ENCODE peak calls at places on chromosomes 1 and 21, in five cellular contexts. P is effector CD4-positive, alpha-beta T cell; Y is NCI-H1048; G is naive thymus-derived CD8-positive, alpha-beta T cell; X is SW 1271. R is an unnamed sample.

GRCh38 chr1:210231846-210232523 is 611 bp upstream of the SERTAD4 start:
- DNase-seq in Y (no peak), G (no peak), X (no peak), P (no peak), R (no peak)

GRCh38 chr1:198364471-198364870 is 176.0 kb downstream of the ATP6V1G3 start:
- DNase-seq in X (no peak), P (no peak), Y (no peak), G (no peak), R (no peak)

GRCh38 chr1:201149400-201149799 is 4.9 kb downstream of the TMEM9 start:
- DNase-seq in G (no peak), P (no peak), X (no peak), Y (peak; percentile 50), R (no peak)

GRCh38 chr21:45087022-45087823 is 12.8 kb downstream of the ADARB1 start:
- DNase-seq in G (no peak), P (no peak), X (no peak), Y (no peak), R (no peak)

GRCh38 chr1:21859669-21860179 is 47.7 kb downstream of the LDLRAD2 start:
- DNase-seq in X (no peak), P (no peak), Y (no peak), G (no peak), R (no peak)

GRCh38 chr21:42617476-42617875 is 35.9 kb upstream of the PDE9A start:
- DNase-seq in X (no peak), P (no peak), G (no peak), Y (no peak), R (no peak)

GRCh38 chr1:30572192-30572591 is 151.2 kb downstream of the MATN1 start:
- DNase-seq in Y (no peak), G (no peak), P (no peak), X (peak; percentile 1), R (no peak)

GRCh38 chr1:45569962-45570581 is 13.8 kb upstream of the NASP start:
- DNase-seq in Y (no peak), G (peak; percentile 81), P (peak; percentile 62), X (no peak), R (peak; percentile 49)

GRCh38 chr1:15406911-15407559 is 2.7 kb upstream of the EFHD2 start:
- DNase-seq in G (no peak), Y (no peak), X (no peak), P (no peak), R (no peak)

GRCh38 chr1:21818661-21819060 is 6.6 kb downstream of the LDLRAD2 start:
- DNase-seq in X (no peak), G (peak; percentile 6), P (no peak), Y (no peak), R (no peak)

GRCh38 chr1:13708380-13709010 is 8.5 kb downstream of the PRDM2 start:
- DNase-seq in P (no peak), X (no peak), Y (no peak), G (no peak), R (no peak)

GRCh38 chr1:56803561-56804156 is 15.5 kb downstream of the FYB2 start:
- DNase-seq in Y (no peak), P (no peak), G (no peak), X (no peak), R (no peak)